ENCODE peak calls at places on chromosomes 6 and 20, in five cellular contexts. O, C, T, R and I are unnamed samples.

GRCh38 chr6:44278774-44279697 is 8.8 kb downstream of the TMEM151B start:
- DNase-seq in O (no peak), C (no peak), T (no peak), R (no peak), I (no peak)

GRCh38 chr6:134537146-134537555 is 219.2 kb upstream of the SGK1 start:
- DNase-seq in O (no peak), C (no peak), T (peak), R (no peak), I (no peak)

GRCh38 chr6:123677897-123678296 is 41.1 kb upstream of the TRDN start:
- DNase-seq in O (no peak), C (no peak), T (no peak), R (no peak), I (no peak)

GRCh38 chr6:54681987-54682386 is 164.6 kb upstream of the FAM83B start:
- DNase-seq in O (no peak), C (no peak), T (peak), R (no peak), I (no peak)

GRCh38 chr6:35967059-35967769 is 46.3 kb upstream of the SRPK1 start:
- DNase-seq in O (no peak), C (no peak), T (no peak), R (no peak), I (no peak)

GRCh38 chr6:155994071-155994470 is 538.4 kb upstream of the NOX3 start:
- DNase-seq in O (no peak), C (no peak), T (no peak), R (no peak), I (no peak)

GRCh38 chr20:25011261-25011660 is 18.7 kb upstream of the APMAP start:
- DNase-seq in O (no peak), C (no peak), T (no peak), R (no peak), I (no peak)

GRCh38 chr6:119834418-119834817 is 484.9 kb upstream of the MAN1A1 start:
- DNase-seq in O (no peak), C (no peak), T (no peak), R (no peak), I (no peak)

GRCh38 chr6:1062786-1063545 is 248.9 kb upstream of the FOXQ1 start:
- DNase-seq in O (no peak), C (peak), T (no peak), R (no peak), I (no peak)

GRCh38 chr6:129263117-129263516 is 380.2 kb downstream of the LAMA2 start:
- DNase-seq in O (no peak), C (no peak), T (no peak), R (no peak), I (no peak)

GRCh38 chr6:33785766-33786165 is 3.2 kb downstream of the LEMD2 start:
- DNase-seq in O (no peak), C (no peak), T (no peak), R (no peak), I (no peak)

GRCh38 chr20:2244993-2245392 is 50.8 kb upstream of the TGM3 start:
- DNase-seq in O (peak), C (no peak), T (no peak), R (no peak), I (no peak)

GRCh38 chr20:23358923-23359572 is 2.9 kb upstream of the GZF1 start:
- DNase-seq in O (no peak), C (no peak), T (no peak), R (no peak), I (no peak)

GRCh38 chr6:4778086-4778485 is 1.9 kb downstream of the CDYL start:
- DNase-seq in O (no peak), C (no peak), T (no peak), R (no peak), I (no peak)

GRCh38 chr6:75044846-75045245 is 161.0 kb downstream of the COL12A1 start:
- DNase-seq in O (no peak), C (no peak), T (no peak), R (no peak), I (no peak)

GRCh38 chr6:45677381-45677992 is 299.8 kb upstream of the SUPT3H start:
- DNase-seq in O (no peak), C (no peak), T (no peak), R (no peak), I (no peak)

GRCh38 chr20:11851646-11852045 is 66.0 kb upstream of the BTBD3 start:
- DNase-seq in O (no peak), C (no peak), T (no peak), R (no peak), I (no peak)

GRCh38 chr6:145899915-145900569 is 64.1 kb downstream of the SHPRH start:
- DNase-seq in O (no peak), C (no peak), T (no peak), R (no peak), I (no peak)

GRCh38 chr6:83546636-83547035 is 34.3 kb downstream of the PRSS35 start:
- DNase-seq in O (no peak), C (no peak), T (no peak), R (no peak), I (no peak)

GRCh38 chr6:52741872-52742271 is 21.4 kb downstream of the GSTA2 start:
- DNase-seq in O (no peak), C (no peak), T (no peak), R (no peak), I (no peak)

GRCh38 chr6:56875523-56875922 is 79.4 kb upstream of the BEND6 start:
- DNase-seq in O (no peak), C (no peak), T (no peak), R (no peak), I (no peak)

GRCh38 chr6:145963216-145964068 is 716 bp downstream of the SHPRH start:
- DNase-seq in O (peak), C (peak), T (peak), R (peak), I (peak)

GRCh38 chr6:146650799-146651481 is 52.2 kb downstream of the ADGB start:
- DNase-seq in O (peak), C (no peak), T (no peak), R (no peak), I (peak)

GRCh38 chr6:167546611-167547327 is 221.9 kb downstream of the TTLL2 start:
- DNase-seq in O (no peak), C (no peak), T (no peak), R (no peak), I (no peak)

GRCh38 chr6:38307730-38308129 is 332.0 kb downstream of the BTBD9 start:
- DNase-seq in O (peak), C (no peak), T (no peak), R (no peak), I (no peak)

GRCh38 chr6:3088446-3088845 is 20.2 kb downstream of the RIPK1 start:
- DNase-seq in O (no peak), C (no peak), T (no peak), R (no peak), I (no peak)

GRCh38 chr6:52063584-52064400 is 23.6 kb downstream of the PKHD1 start:
- DNase-seq in O (peak), C (peak), T (peak), R (peak), I (no peak)

GRCh38 chr6:18432180-18432579 is 45.0 kb downstream of the RNF144B start:
- DNase-seq in O (no peak), C (no peak), T (no peak), R (no peak), I (no peak)

GRCh38 chr6:157756708-157757429 is 66.2 kb upstream of the SNX9 start:
- DNase-seq in O (peak), C (peak), T (peak), R (peak), I (peak)

GRCh38 chr6:17233531-17233930 is 47.6 kb upstream of the RBM24 start:
- DNase-seq in O (no peak), C (no peak), T (no peak), R (no peak), I (peak)

GRCh38 chr20:371755-372542 is 8.6 kb upstream of the TRIB3 start:
- DNase-seq in O (no peak), C (no peak), T (peak), R (peak), I (peak)

GRCh38 chr20:39829713-39830112 is 859.3 kb downstream of the MAFB start:
- DNase-seq in O (no peak), C (no peak), T (no peak), R (no peak), I (no peak)

GRCh38 chr6:37059344-37060194 is 54.1 kb downstream of the FGD2 start:
- DNase-seq in O (no peak), C (no peak), T (peak), R (peak), I (peak)

GRCh38 chr6:132929141-132929540 is 114.8 kb downstream of the RPS12 start:
- DNase-seq in O (no peak), C (no peak), T (no peak), R (no peak), I (no peak)

DNA sequence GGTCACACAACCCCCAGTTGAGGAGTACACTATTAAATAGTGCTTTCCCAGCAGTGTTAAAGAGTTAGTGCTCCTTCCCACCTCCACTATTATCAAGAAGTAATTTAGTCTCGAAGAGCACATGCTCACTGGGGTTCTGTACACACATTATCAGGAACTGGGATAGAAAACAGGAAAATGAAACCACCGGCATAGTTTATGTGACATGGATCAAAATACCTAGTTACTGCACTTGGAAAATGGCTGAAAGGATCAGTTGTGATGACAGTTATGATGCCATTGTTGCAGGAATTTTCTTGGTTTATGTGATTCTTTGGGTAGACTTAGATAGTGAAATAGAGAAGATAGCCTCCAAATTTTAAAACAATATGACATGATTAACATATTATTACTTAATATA is 152.9 kb downstream of the AKAP7 start:
- DNase-seq in O (no peak), C (no peak), T (no peak), R (no peak), I (no peak)
- TF ChIP-seq JUND in O (no peak), C (no peak), T (no peak), R (no peak), I (no peak)

GRCh38 chr6:11432713-11433450 is 104.7 kb upstream of the TMEM170B start:
- DNase-seq in O (no peak), C (no peak), T (no peak), R (no peak), I (no peak)
- TF ChIP-seq JUND in O (peak), C (no peak), T (peak), R (no peak), I (no peak)

DNA sequence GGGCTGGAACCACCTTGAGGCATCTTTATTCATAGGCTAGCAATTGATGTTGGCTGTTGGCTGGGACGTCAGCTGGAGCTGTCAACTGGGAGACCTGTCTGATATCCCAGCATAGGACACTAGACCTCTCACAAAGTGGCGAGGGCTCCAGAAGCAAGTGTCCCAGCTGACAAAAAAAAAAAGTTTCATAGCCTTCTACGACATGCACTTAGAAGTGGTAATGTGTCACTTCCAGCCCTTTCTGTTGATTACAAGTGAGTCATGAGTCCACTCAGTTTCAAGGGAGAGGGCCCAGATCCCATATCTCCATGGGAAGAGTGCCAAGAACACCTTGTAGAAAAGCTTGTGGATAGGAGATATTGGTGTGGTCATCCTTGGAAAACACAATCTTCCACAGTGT is 278.1 kb downstream of the ESR1 start:
- DNase-seq in O (no peak), C (no peak), T (peak), R (no peak), I (no peak)
- TF ChIP-seq JUND in O (no peak), C (no peak), T (peak), R (no peak), I (no peak)

DNA sequence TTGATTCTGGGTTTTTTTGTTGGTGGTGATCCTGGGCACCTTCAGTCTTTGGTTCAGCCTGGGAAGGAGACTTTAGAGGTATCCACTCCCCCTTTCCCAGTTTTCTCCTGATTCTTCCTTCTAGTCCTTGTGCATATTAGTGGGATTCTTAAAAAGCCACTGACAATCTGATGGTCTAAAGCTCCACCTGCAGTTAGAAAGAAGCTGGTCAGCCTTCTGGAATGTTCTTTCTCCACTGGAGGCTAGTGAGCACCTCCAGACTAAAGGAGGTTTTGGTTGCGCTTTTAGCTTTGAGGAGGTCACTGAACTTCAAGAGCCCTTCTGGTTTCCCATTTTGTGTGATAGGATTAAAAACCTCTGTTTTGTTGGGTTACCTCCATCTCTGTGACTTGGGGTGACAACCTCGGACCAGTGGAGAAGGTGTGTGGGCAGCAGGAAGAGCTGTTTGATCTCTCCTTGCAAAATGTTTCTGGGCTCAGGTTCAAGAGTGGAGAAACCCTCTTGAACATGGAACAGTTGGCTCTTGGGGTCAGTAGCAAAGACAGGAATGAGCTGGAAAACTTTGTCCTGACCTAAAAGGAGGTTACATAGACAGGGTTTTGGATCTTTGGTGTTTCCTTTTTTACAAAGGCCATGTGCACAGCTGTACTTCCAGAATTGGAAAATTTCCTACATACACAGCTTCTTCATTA is 29.0 kb downstream of the JARID2 start:
- DNase-seq in O (no peak), C (no peak), T (no peak), R (no peak), I (peak)
- TF ChIP-seq JUND in O (no peak), C (no peak), T (no peak), R (no peak), I (no peak)

GRCh38 chr20:59123677-59124060 is 40.0 kb upstream of the ZNF831 start:
- DNase-seq in O (no peak), C (no peak), T (no peak), R (no peak), I (no peak)

GRCh38 chr20:59123011-59123676 is 40.5 kb upstream of the ZNF831 start:
- DNase-seq in O (no peak), C (no peak), T (no peak), R (no peak), I (no peak)

GRCh38 chr20:59124326-59125029 is 39.1 kb upstream of the ZNF831 start:
- DNase-seq in O (no peak), C (no peak), T (no peak), R (no peak), I (no peak)

GRCh38 chr20:59125909-59126308 is 37.7 kb upstream of the ZNF831 start:
- DNase-seq in O (no peak), C (no peak), T (no peak), R (no peak), I (no peak)

DNA sequence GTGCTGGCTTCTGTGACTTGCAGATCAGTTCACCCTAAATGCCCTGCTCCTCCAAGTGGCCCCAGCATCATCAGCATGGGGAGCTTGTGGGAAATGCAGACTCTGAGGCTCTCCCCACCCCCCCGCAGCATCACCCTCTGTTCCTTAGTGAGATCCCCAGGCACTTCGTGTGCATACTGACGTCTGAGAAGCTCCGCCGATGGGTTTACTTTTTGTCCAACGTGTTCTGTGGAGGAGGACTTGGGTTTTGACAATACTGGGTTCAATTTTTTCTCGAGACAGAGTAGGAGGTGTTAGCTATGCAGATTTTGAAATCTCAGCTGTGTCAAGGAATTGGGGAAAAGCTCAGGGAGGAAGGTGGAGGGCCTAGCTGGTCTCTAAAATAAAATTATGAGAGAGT is 38.3 kb upstream of the ZNF831 start:
- DNase-seq in O (no peak), C (no peak), T (no peak), R (no peak), I (no peak)
- TF ChIP-seq JUND in O (no peak), C (no peak), T (no peak), R (no peak), I (no peak)

GRCh38 chr20:56411759-56412472 is at the start of gene CASS4:
- DNase-seq in O (no peak), C (no peak), T (no peak), R (peak), I (no peak)
- TF ChIP-seq JUND in O (no peak), C (no peak), T (no peak), R (peak), I (no peak)